ENCODE peak calls at places on chromosomes 16 and 17, in nine cellular contexts. C is WTC11; F is LoVo; K is NCI-H1105; U is activated CD4-positive, CD25-positive, alpha-beta regulatory T cell treated with anti-CD3 and anti-CD28 coated beads, Interleukin-2, amount 50 U/mL, for 16 hours; O is hypothalamus; M is dorsolateral prefrontal cortex; S is AG04450; Z is stimulated activated CD4-positive, alpha-beta T cell treated with anti-CD3 and anti-CD28 coated beads, Interleukin-1b, Interleukin-23, amount 100 ng/mL, for 1 hour. E is an unnamed sample.

GRCh38 chr16:734208-734980 is 6.4 kb downstream of the CIAO3 start:
- DNase-seq in C (no peak), F (no peak), K (no peak), U (no peak), O (no peak), M (no peak), S (no peak), Z (no peak), E (no peak)

GRCh38 chr16:24347556-24347955 is 91.4 kb downstream of the CACNG3 start:
- DNase-seq in C (no peak), F (no peak), K (no peak), U (no peak), O (no peak), M (no peak), S (no peak), Z (no peak), E (no peak)

GRCh38 chr17:48161127-48161905 is 53.8 kb downstream of the SNX11 start:
- DNase-seq in C (no peak), F (no peak), K (no peak), U (no peak), O (no peak), M (no peak), S (no peak), Z (no peak), E (no peak)

GRCh38 chr17:44591223-44591622 is 33.9 kb downstream of the FZD2 start:
- DNase-seq in C (no peak), F (no peak), K (no peak), U (no peak), O (no peak), M (no peak), S (no peak), Z (no peak), E (no peak)

GRCh38 chr17:81518785-81519283 is 6.2 kb upstream of the ACTG1 start:
- DNase-seq in C (no peak), F (peak), K (no peak), U (no peak), O (no peak), M (no peak), S (no peak), Z (no peak), E (peak)

GRCh38 chr17:68775338-68775737 is 174.2 kb upstream of the FAM20A start:
- DNase-seq in C (no peak), F (no peak), K (no peak), U (no peak), O (no peak), M (no peak), S (no peak), Z (no peak), E (no peak)

GRCh38 chr16:15854061-15854460 is 2.8 kb downstream of the MYH11 start:
- DNase-seq in C (no peak), F (no peak), K (no peak), U (no peak), O (no peak), M (no peak), S (no peak), Z (no peak), E (no peak)

GRCh38 chr17:76271669-76272540 is 6.8 kb downstream of the UBALD2 start:
- DNase-seq in C (peak), F (no peak), K (no peak), U (peak), O (no peak), M (no peak), S (no peak), Z (no peak), E (no peak)

GRCh38 chr16:50448522-50448921 is 79.7 kb upstream of the BRD7 start:
- DNase-seq in C (peak), F (no peak), K (no peak), U (no peak), O (no peak), M (no peak), S (no peak), Z (no peak), E (no peak)

GRCh38 chr16:66251406-66252160 is 114.9 kb upstream of the CDH5 start:
- DNase-seq in C (no peak), F (no peak), K (no peak), U (no peak), O (no peak), M (no peak), S (no peak), Z (no peak), E (no peak)

GRCh38 chr17:9371019-9371418 is 204.6 kb downstream of the STX8 start:
- DNase-seq in C (no peak), F (no peak), K (peak), U (no peak), O (no peak), M (no peak), S (no peak), Z (no peak), E (peak)

GRCh38 chr16:11392041-11392581 is 46.9 kb downstream of the RMI2 start:
- DNase-seq in C (no peak), F (no peak), K (no peak), U (no peak), O (no peak), M (no peak), S (no peak), Z (no peak), E (no peak)

GRCh38 chr17:73371285-73371684 is 59.5 kb upstream of the CDC42EP4 start:
- DNase-seq in C (no peak), F (no peak), K (no peak), U (no peak), O (no peak), M (no peak), S (peak), Z (no peak), E (peak)

GRCh38 chr17:29546834-29547233 is 20.0 kb downstream of the ABHD15 start:
- DNase-seq in C (no peak), F (no peak), K (no peak), U (no peak), O (no peak), M (no peak), S (no peak), Z (no peak), E (no peak)

GRCh38 chr16:19179890-19180490 is 11.9 kb downstream of the SYT17 start:
- DNase-seq in C (peak), F (peak), K (no peak), U (no peak), O (no peak), M (peak), S (no peak), Z (no peak), E (peak)

GRCh38 chr17:28765038-28765437 is 21.2 kb downstream of the TRAF4 start:
- DNase-seq in C (no peak), F (no peak), K (no peak), U (no peak), O (no peak), M (no peak), S (no peak), Z (no peak), E (no peak)

GRCh38 chr16:57185446-57185944 is 344 bp downstream of the PSME3IP1 start:
- DNase-seq in C (no peak), F (peak), K (no peak), U (no peak), O (peak), M (peak), S (no peak), Z (no peak), E (peak)

GRCh38 chr16:18932243-18932997 is 6.2 kb upstream of the SMG1 start:
- DNase-seq in C (no peak), F (no peak), K (no peak), U (no peak), O (no peak), M (no peak), S (no peak), Z (no peak), E (no peak)

GRCh38 chr16:23293016-23293415 is 9.1 kb upstream of the SCNN1B start:
- DNase-seq in C (no peak), F (no peak), K (no peak), U (no peak), O (no peak), M (no peak), S (no peak), Z (no peak), E (no peak)

GRCh38 chr16:26777821-26778220 is 288.9 kb upstream of the C16orf82 start:
- DNase-seq in C (no peak), F (no peak), K (no peak), U (no peak), O (no peak), M (peak), S (no peak), Z (no peak), E (no peak)

GRCh38 chr17:79612468-79613194 is 1.8 kb upstream of the RBFOX3 start:
- DNase-seq in C (peak), F (peak), K (no peak), U (no peak), O (no peak), M (peak), S (no peak), Z (no peak), E (peak)

GRCh38 chr16:46839986-46840443 is 9.0 kb upstream of the C16orf87 start:
- DNase-seq in C (no peak), F (no peak), K (no peak), U (no peak), O (no peak), M (no peak), S (no peak), Z (no peak), E (no peak)

GRCh38 chr17:55745258-55745657 is 5.6 kb upstream of the PCTP start:
- DNase-seq in C (no peak), F (no peak), K (no peak), U (no peak), O (no peak), M (no peak), S (no peak), Z (no peak), E (no peak)

GRCh38 chr17:2707721-2708584 is 3.6 kb downstream of the CLUH start:
- DNase-seq in C (peak), F (no peak), K (no peak), U (no peak), O (peak), M (peak), S (no peak), Z (no peak), E (no peak)

GRCh38 chr16:29825145-29826044 is 5.1 kb downstream of the MVP start:
- DNase-seq in C (no peak), F (peak), K (no peak), U (no peak), O (no peak), M (peak), S (peak), Z (no peak), E (peak)

GRCh38 chr17:56737741-56738161 is 96.0 kb downstream of the C17orf67 start:
- DNase-seq in C (no peak), F (no peak), K (no peak), U (no peak), O (no peak), M (no peak), S (peak), Z (no peak), E (no peak)

GRCh38 chr17:73773702-73774101 is 129.5 kb upstream of the SDK2 start:
- DNase-seq in C (no peak), F (no peak), K (no peak), U (no peak), O (no peak), M (no peak), S (no peak), Z (no peak), E (no peak)

GRCh38 chr16:14307623-14308356 is 236.7 kb downstream of the MRTFB start:
- DNase-seq in C (no peak), F (no peak), K (no peak), U (no peak), O (no peak), M (no peak), S (no peak), Z (no peak), E (peak)

GRCh38 chr16:68786685-68787418 is 49.8 kb downstream of the CDH1 start:
- DNase-seq in C (no peak), F (no peak), K (peak), U (no peak), O (no peak), M (peak), S (no peak), Z (no peak), E (peak)

GRCh38 chr16:8712589-8713361 is 38.4 kb downstream of the ABAT start:
- DNase-seq in C (peak), F (no peak), K (peak), U (no peak), O (no peak), M (peak), S (no peak), Z (no peak), E (no peak)

GRCh38 chr17:10290046-10290445 is 82.8 kb downstream of the MYH13 start:
- DNase-seq in C (no peak), F (no peak), K (no peak), U (no peak), O (no peak), M (no peak), S (no peak), Z (no peak), E (no peak)

GRCh38 chr17:81510798-81511549 is 1.6 kb downstream of the ACTG1 start:
- DNase-seq in C (no peak), F (no peak), K (no peak), U (no peak), O (no peak), M (no peak), S (no peak), Z (no peak), E (no peak)

GRCh38 chr17:12402963-12403622 is 262.6 kb upstream of the MYOCD start:
- DNase-seq in C (no peak), F (no peak), K (no peak), U (no peak), O (no peak), M (no peak), S (peak), Z (no peak), E (peak)

GRCh38 chr17:10875984-10876555 is 38.2 kb upstream of the PIRT start:
- DNase-seq in C (peak), F (peak), K (peak), U (no peak), O (peak), M (no peak), S (no peak), Z (no peak), E (peak)